ENCODE peak calls at places on chromosomes 16 and 17, in four cellular contexts. M is suprapubic skin, J is stomach, F is K562. A is an unnamed sample. For H3K4me1, the result is how much of the 10 kb centered on the place peaks cover.

GRCh38 chr17:4782652-4783051 is 3.5 kb downstream of the VMO1 start:
- DNase-seq in M (no peak), J (no peak), F (peak), A (no peak)

GRCh38 chr16:57628008-57628781 is at the start of gene ADGRG1:
- DNase-seq in M (no peak), J (peak), F (peak), A (no peak)

GRCh38 chr16:29958756-29959155 is 3.1 kb upstream of the TMEM219 start:
- DNase-seq in M (no peak), J (no peak), F (no peak), A (no peak)

GRCh38 chr17:44251062-44251461 is 16.9 kb downstream of the SLC4A1 start:
- DNase-seq in M (no peak), J (no peak), F (no peak), A (no peak)

GRCh38 chr17:66541461-66542182 is 239.2 kb downstream of the PRKCA start:
- DNase-seq in M (no peak), J (no peak), F (peak), A (no peak)

GRCh38 chr17:75617218-75617617 is 16.0 kb upstream of the SMIM5 start:
- DNase-seq in M (no peak), J (no peak), F (no peak), A (no peak)

GRCh38 chr16:84543931-84544776 is 39.7 kb upstream of the MEAK7 start:
- DNase-seq in M (no peak), J (no peak), F (no peak), A (no peak)

GRCh38 chr17:44118427-44119050 is 4.9 kb downstream of the HDAC5 start:
- DNase-seq in M (no peak), J (no peak), F (no peak), A (no peak)

GRCh38 chr17:48444531-48445247 is 14.7 kb upstream of the SKAP1 start:
- DNase-seq in M (peak), J (no peak), F (no peak), A (no peak)

GRCh38 chr16:27323781-27324561 is 10.2 kb downstream of the IL4R start:
- DNase-seq in M (peak), J (no peak), F (no peak), A (no peak)

GRCh38 chr16:13909872-13910303 is 10.1 kb upstream of the ERCC4 start:
- DNase-seq in M (no peak), J (peak), F (no peak), A (no peak)

GRCh38 chr17:34637548-34638525 is 58.5 kb downstream of the TMEM132E start:
- DNase-seq in M (no peak), J (peak), F (peak), A (no peak)

GRCh38 chr17:48722924-48723554 is at the start of gene PRAC2:
- DNase-seq in M (no peak), J (no peak), F (no peak), A (no peak)

GRCh38 chr17:74838275-74838674 is 21.4 kb downstream of the GRIN2C start:
- DNase-seq in M (no peak), J (no peak), F (no peak), A (no peak)

GRCh38 chr17:29158515-29159275 is 21.5 kb downstream of the MYO18A start:
- DNase-seq in M (no peak), J (no peak), F (no peak), A (no peak)

GRCh38 chr16:80739523-80739922 is 64.9 kb downstream of the CDYL2 start:
- DNase-seq in M (no peak), J (no peak), F (no peak), A (no peak)

GRCh38 chr17:1787301-1787902 is 25.5 kb downstream of the SERPINF1 start:
- DNase-seq in M (no peak), J (peak), F (no peak), A (no peak)

GRCh38 chr16:4496305-4496704 is 20.1 kb downstream of the HMOX2 start:
- DNase-seq in M (no peak), J (no peak), F (no peak), A (no peak)

GRCh38 chr16:77271532-77272426 is 72.6 kb downstream of the SYCE1L start:
- DNase-seq in M (no peak), J (no peak), F (no peak), A (no peak)

GRCh38 chr16:25855818-25856217 is 164.1 kb downstream of the HS3ST4 start:
- DNase-seq in M (no peak), J (no peak), F (no peak), A (peak)

GRCh38 chr17:49964539-49965521 is 4.2 kb upstream of the DLX4 start:
- DNase-seq in M (no peak), J (no peak), F (no peak), A (no peak)

GRCh38 chr16:49460786-49461470 is 87.3 kb downstream of the C16orf78 start:
- DNase-seq in M (peak), J (peak), F (no peak), A (peak)

GRCh38 chr17:53631486-53631885 is 191.2 kb upstream of the KIF2B start:
- DNase-seq in M (no peak), J (no peak), F (no peak), A (no peak)

GRCh38 chr17:61770043-61770442 is 93.3 kb downstream of the BRIP1 start:
- DNase-seq in M (no peak), J (no peak), F (no peak), A (no peak)

GRCh38 chr16:4057439-4057877 is 58.8 kb downstream of the ADCY9 start:
- DNase-seq in M (no peak), J (no peak), F (no peak), A (no peak)

GRCh38 chr17:50909765-50910661 is 43.9 kb upstream of the TOB1 start:
- DNase-seq in M (no peak), J (no peak), F (no peak), A (no peak)

GRCh38 chr17:39632153-39632941 is 4.6 kb upstream of the STARD3 start:
- DNase-seq in M (no peak), J (peak), F (no peak), A (no peak)

GRCh38 chr17:13204607-13205237 is 186.9 kb upstream of the ELAC2 start:
- DNase-seq in M (no peak), J (no peak), F (no peak), A (no peak)

GRCh38 chr16:1772908-1773702 is at the start of gene MRPS34:
- DNase-seq in M (peak), J (peak), F (peak), A (no peak)
- TF ChIP-seq POLR2AphosphoS5 in M (no peak), J (peak), F (peak), A (peak)

GRCh38 chr16:9123871-9124270 is 32.4 kb downstream of the HAPSTR1 start:
- DNase-seq in M (peak), J (peak), F (no peak), A (no peak)
- H3K4me1 ChIP-seq in M (under half), J (half or more), F (under half), A (half or more)

DNA sequence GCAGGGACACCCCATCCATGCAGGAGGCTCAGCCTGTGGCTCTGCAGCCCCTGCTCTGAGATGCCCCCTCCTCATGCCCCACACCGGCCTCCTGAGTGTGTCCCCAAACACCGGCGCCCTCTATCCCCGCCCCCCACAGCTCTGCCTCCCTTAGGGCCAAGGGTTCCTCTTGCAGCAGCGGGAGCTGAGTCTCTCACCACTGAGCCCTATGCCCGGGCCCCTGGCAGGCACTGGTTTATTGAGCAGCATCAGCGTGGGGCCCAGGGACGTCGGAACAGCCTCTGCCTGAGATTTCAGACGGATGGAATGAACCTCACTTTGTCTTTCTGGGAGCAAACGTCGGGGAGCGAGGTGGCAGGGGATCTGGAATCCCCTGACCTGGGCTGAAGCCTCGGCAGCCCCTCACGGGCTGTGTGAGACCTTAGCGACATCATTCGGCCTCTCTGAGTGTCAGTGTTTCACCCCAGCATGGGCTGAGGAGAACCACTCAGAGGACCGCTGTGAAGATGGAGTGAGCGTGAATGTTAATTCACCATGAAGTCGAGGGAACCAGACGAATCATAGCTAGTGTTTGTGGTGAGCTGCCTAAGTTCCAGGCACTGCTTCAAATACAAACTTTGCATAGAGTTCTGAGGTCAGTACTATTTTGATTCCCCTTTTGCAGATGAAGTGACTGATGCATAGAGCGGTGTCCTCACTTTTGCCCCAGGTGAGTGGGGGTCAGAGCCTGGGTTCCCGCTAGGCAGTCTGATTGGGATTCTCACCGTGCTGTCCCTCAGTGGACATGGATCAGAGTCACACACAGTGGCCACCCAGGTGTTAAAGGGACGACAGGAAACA is 5.3 kb upstream of the C16orf74 start:
- DNase-seq in M (no peak), J (no peak), F (no peak), A (no peak)
- TF ChIP-seq POLR2AphosphoS5 in M (no peak), J (no peak), F (no peak), A (no peak)

GRCh38 chr16:68265078-68265925 is 976 bp downstream of the SLC7A6 start:
- DNase-seq in M (no peak), J (peak), F (peak), A (peak)

GRCh38 chr16:68264128-68265077 is at the start of gene SLC7A6:
- DNase-seq in M (peak), J (peak), F (peak), A (peak)

GRCh38 chr16:68270353-68270752 is 6.0 kb downstream of the SLC7A6 start:
- DNase-seq in M (no peak), J (no peak), F (no peak), A (no peak)

GRCh38 chr16:68269793-68270192 is 5.5 kb downstream of the SLC7A6 start:
- DNase-seq in M (no peak), J (no peak), F (no peak), A (no peak)

DNA sequence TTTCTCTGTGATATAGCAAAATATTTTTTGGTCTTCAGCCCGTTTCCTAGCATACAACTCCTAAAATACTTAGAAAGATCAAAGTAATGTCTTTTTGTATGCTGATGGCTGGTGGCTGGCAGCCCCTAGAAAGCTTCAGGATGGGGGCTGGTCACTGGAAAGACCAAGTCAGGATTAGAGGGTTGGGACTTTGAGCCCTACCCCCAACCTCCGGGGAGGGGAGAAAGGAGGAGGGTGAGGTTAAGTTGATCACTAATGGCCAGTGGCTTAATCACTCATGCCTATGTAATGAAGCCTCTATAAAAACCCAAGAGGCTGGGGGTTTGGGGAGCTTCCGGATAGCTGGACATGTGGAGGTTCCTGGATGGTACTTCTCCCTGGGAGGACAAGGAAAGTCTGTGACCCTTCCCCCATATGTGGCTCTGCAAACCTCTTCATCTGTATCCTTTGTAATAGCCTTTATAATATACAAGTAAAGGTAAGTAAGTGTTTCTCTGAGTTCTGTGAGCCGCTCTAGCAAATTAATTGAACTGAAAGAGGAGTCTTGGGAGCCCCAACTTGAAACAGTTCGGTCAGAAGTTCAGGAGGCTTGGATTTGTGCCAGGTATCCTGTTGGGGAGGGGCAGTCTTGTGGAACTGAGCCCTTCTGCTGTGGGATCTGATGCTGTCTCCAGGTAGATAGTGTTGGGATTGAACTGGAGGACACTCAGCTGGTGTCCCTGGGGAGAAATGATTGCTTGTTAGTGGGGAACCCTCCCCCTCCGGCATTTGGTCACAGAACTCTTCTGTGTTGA is 3.5 kb downstream of the SLC7A6 start:
- DNase-seq in M (no peak), J (no peak), F (no peak), A (no peak)
- H3K4me1 ChIP-seq in M (under half), J (half or more), F (under half), A (half or more)

DNA sequence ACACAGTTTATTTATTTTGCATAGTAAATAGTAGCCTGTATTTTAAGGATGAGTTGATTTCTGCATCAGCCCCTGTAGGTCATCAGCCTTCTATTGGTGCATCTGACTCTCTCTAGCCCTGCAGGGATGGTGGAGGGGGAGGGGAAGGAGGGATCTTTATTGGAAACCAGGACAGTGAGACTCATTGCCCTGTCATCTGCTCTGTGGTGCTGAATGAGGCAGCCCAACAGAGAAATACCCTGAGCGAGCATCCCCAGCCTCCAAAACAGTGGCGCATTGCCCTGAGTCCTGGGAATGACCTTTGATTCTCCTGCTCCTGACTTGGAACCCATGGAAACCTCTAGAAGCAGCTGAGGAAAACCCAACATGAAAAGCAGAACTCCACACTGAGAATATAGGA is 45.5 kb upstream of the STH start:
- DNase-seq in M (no peak), J (no peak), F (no peak), A (no peak)
- TF ChIP-seq POLR2AphosphoS5 in M (no peak), J (no peak), F (no peak), A (no peak)

DNA sequence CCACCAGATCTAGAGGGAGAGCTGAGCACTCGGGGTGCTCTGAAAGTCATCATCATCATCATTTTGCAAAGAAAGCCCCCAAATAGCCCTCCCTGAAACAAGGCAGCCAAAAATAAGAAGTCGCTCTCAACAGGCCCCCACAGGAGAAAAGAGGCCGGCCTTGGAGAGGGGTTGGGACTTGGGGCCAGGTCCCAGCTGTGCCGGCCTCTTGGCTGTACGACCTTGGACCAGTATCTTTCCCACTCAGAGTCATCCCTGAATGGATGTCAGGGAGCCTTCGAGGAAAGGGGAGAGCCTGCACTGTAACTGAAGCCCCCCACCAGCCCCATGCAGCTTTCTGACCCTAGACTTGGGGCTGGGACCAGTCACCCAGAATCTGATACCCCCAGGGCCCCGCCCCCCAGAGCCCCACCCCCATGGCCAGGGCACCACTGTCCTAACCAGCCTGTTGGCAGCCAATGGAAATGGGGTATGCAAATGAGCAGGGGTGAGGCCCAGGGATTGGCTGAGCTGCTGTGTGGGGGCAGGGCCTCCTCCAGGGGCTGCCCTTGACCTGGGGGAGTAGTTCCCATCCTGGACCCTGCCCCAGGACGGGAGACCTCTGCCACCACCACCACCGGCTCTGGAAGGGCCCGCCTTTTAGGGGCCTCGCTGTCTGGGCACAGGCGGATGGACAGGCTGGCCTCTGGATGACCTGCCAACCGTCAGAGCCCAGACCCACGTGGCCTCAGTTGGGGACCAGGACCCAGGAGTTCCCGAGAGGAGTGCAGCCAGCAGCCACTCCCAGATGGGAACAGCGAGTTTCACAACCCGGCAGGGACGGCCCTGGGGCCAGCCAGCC is 15.4 kb downstream of the ZFPM1 start:
- DNase-seq in M (no peak), J (peak), F (peak), A (no peak)
- H3K4me1 ChIP-seq in M (under half), J (half or more), F (half or more), A (under half)

DNA sequence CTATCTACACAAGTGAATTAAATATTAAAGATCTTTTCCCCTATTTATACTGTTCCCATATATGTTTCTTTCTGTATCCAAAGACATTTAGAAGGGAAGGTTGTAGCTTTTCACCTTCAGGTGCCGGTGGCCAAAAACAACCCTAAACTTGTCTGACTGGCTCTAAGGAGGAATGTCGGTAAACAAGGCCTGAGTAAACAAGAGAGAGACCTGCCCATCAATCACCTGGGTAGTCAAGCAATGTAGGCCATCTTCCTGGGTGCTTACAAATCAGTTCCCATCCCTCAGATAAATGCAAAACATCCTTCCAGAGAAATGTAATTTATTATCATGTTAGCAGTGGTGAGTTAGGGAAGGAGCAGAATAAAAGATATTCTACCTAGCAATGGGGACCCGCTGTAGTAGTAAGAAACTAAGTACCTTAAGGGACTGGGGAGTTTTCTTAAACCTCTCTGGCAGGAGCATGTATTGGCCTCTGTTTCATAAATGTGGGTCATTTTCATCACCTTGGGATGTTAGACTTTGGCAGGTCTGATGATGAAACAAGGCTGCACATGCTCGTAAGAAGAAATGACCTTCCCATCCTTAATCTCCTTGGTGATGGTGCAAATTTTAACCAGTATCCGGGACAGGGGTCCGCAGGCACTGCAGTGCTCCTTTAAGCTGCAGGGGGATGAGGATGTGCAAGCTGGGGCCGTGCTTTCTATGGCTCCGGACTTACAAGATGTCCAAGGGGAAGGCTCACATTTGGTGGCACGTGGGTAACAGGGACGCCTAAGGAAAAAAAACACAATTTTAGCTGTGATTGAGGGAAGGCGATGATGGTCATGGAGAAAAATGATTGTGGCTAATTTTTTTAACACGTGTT is 8.4 kb downstream of the KRT39 start:
- DNase-seq in M (no peak), J (peak), F (no peak), A (no peak)
- TF ChIP-seq POLR2AphosphoS5 in M (no peak), J (no peak), F (no peak), A (no peak)

A was measured in esophagus muscularis mucosa.